ENCODE peak calls at places on chromosomes 11 and 22, in five cellular contexts. R, I, C, S and U are unnamed samples.

GRCh38 chr11:110425751-110426545 is 3.8 kb upstream of the FDX1 start:
- DNase-seq in S (no peak), C (no peak), I (no peak), R (peak), U (no peak)

GRCh38 chr11:119318240-119319135 is 1.6 kb upstream of the MCAM start:
- DNase-seq in S (peak), C (peak), I (no peak), R (no peak), U (peak)

GRCh38 chr11:45354976-45355705 is 69.0 kb upstream of the SYT13 start:
- DNase-seq in R (peak), I (peak), S (no peak), C (no peak), U (peak)

GRCh38 chr11:66546368-66546965 is at the start of gene ACTN3:
- DNase-seq in R (peak), S (no peak), C (peak), I (peak), U (peak)

GRCh38 chr11:44633641-44634040 is 68.2 kb downstream of the CD82 start:
- DNase-seq in R (no peak), S (no peak), C (no peak), I (peak), U (no peak)

GRCh38 chr11:35622070-35622469 is 3.8 kb downstream of the FJX1 start:
- DNase-seq in S (no peak), C (peak), I (no peak), R (no peak), U (peak)

GRCh38 chr11:40118780-40119179 is 1340.7 kb downstream of the LRRC4C start:
- DNase-seq in R (no peak), C (no peak), I (no peak), S (no peak), U (no peak)

GRCh38 chr11:12017243-12017678 is 8.8 kb upstream of the DKK3 start:
- DNase-seq in R (no peak), I (no peak), C (no peak), S (no peak), U (no peak)

GRCh38 chr11:26557666-26558065 is 14.4 kb downstream of the MUC15 start:
- DNase-seq in I (no peak), R (no peak), C (no peak), S (no peak), U (no peak)

GRCh38 chr11:47905358-47906059 is 57.4 kb upstream of the NUP160 start:
- DNase-seq in I (no peak), C (no peak), R (no peak), S (no peak), U (peak)

GRCh38 chr11:119671561-119672015 is 57.4 kb downstream of the NECTIN1 start:
- DNase-seq in I (no peak), C (no peak), R (no peak), S (no peak), U (no peak)

GRCh38 chr11:113906038-113906437 is 1.4 kb downstream of the HTR3B start:
- DNase-seq in S (no peak), I (peak), C (peak), R (no peak), U (peak)

GRCh38 chr11:494761-495536 is 12.1 kb downstream of the RNH1 start:
- DNase-seq in S (no peak), R (no peak), C (no peak), I (no peak), U (no peak)

GRCh38 chr11:21556936-21557335 is 635.9 kb upstream of the ANO5 start:
- DNase-seq in S (no peak), I (no peak), C (no peak), R (no peak), U (no peak)

GRCh38 chr11:126290887-126291286 is 8.0 kb downstream of the TIRAP start:
- DNase-seq in C (no peak), S (no peak), I (no peak), R (no peak), U (no peak)

GRCh38 chr11:46856605-46857339 is 10.7 kb upstream of the CKAP5 start:
- DNase-seq in R (no peak), S (no peak), C (no peak), I (no peak), U (no peak)

GRCh38 chr11:63023851-63024648 is 8.4 kb upstream of the SLC22A8 start:
- DNase-seq in R (peak), S (no peak), C (peak), I (peak), U (peak)

GRCh38 chr22:37764622-37765021 is 43.1 kb upstream of the GCAT start:
- DNase-seq in C (no peak), I (no peak), R (no peak), S (no peak), U (no peak)

GRCh38 chr11:21460082-21460481 is 732.8 kb upstream of the ANO5 start:
- DNase-seq in S (no peak), I (peak), C (no peak), R (no peak), U (no peak)

GRCh38 chr11:133903056-133903455 is 53.7 kb downstream of the IGSF9B start:
- DNase-seq in R (no peak), I (no peak), C (no peak), S (no peak), U (no peak)

GRCh38 chr11:86669424-86669823 is 3.0 kb downstream of the ME3 start:
- DNase-seq in R (no peak), S (no peak), C (no peak), I (no peak), U (no peak)

GRCh38 chr11:132519226-132519860 is 1013.0 kb downstream of the OPCML start:
- DNase-seq in S (no peak), C (no peak), R (no peak), I (no peak), U (no peak)

GRCh38 chr11:118401880-118402590 is 629 bp downstream of the ATP5MG start:
- DNase-seq in R (no peak), I (peak), C (peak), S (no peak), U (peak)

GRCh38 chr22:43796567-43796966 is 15.5 kb downstream of the EFCAB6 start:
- DNase-seq in I (peak), S (no peak), C (no peak), R (no peak), U (peak)

GRCh38 chr11:111788464-111788863 is 22.3 kb upstream of the PPP2R1B start:
- DNase-seq in I (no peak), C (no peak), R (no peak), S (no peak), U (no peak)
- H3K27ac ChIP-seq in I (no peak), C (no peak), R (no peak), S (no peak), U (no peak)

GRCh38 chr11:61009392-61010275 is 38.2 kb downstream of the CD6 start:
- DNase-seq in S (no peak), C (no peak), R (no peak), I (no peak), U (no peak)
- H3K4me2 ChIP-seq in S (no peak), C (no peak), R (no peak), I (no peak), U (no peak)

GRCh38 chr11:74686792-74687191 is 44.4 kb downstream of the CHRDL2 start:
- DNase-seq in S (no peak), I (no peak), R (no peak), C (no peak), U (no peak)
- TF ChIP-seq JUNB in S (no peak), I (no peak), R (no peak), C (no peak), U (no peak)

DNA sequence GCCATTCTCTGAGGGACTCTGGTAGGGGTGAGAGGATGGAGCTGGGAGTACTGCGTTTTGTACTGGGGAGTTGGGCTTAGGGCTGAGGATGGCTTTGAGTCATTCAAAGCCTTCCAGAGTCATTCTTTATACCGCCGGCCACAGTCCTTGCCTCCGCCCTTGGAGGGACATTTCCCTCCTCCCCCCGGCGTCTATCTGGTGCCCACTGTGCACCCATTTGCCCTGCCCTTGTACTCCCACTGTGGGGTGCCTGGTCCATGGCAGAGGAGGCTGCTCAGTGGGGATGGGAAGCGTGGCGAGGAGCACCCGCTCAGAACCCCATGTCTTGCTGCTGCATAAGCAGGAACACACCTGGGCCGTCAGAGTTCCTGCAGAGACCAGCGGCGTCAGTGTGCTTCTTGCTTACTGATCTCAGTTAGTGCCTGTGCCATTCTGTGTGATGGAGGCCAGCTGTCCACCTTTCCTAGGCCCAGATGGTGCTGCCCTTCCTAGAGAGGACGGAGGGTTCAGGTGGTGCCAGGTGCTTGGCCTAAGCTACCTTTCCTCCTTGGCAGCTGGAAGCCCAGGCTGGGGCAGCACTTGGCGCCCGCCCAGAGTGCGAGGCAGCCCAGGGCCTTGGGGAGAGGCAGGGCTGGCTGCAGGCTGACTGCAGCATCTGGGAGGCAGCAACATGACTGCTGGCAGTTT is 23.3 kb upstream of the TMEM191C start:
- DNase-seq in S (no peak), R (no peak), C (no peak), I (no peak), U (no peak)
- H3K27ac ChIP-seq in S (no peak), R (no peak), C (peak), I (no peak), U (peak)

GRCh38 chr11:123544631-123545375 is 109.6 kb downstream of the SCN3B start:
- DNase-seq in I (no peak), C (no peak), R (no peak), S (no peak), U (no peak)
- H3K4me2 ChIP-seq in I (peak), C (no peak), R (no peak), S (no peak), U (no peak)

DNA sequence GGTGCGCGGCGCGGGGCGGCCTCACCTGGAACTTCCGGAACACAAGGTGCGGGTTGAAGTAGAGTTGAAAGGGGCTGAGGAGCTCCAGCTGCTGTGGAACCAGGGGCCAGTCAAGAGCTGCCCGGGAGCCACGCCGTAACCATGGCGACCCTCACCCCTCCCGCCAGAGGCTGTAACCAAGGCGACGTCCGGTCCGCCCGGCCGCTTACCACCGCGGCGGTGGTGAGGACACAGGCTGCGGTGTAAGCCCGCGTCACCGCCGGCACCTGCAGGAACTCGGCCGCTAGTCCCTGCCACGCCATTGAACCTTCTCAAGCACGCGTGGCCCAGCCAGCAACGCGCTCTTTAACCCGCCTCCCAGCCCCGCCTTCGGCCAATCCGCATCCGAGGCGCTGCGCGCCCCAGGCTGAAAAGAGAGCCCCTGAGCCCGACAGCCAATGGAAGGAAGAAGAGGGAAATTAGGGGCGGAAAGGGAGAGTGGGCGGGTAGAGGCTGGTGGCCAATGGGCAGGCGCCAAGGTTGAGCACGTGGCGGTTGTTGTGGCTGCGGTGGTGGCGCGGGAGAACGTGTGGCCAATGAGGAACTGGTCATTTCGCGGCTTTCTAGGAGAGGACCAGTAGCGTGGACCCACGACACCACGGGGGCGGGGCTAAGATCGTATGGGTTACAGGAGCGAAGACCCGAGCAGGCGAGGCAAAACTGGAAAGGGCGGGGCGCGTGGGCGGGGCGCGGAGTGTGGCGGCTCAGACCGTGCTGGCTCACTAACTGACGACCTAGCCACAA is at the start of gene DERL3:
- DNase-seq in I (peak), C (no peak), S (peak), R (peak), U (peak)
- TF ChIP-seq JUNB in I (no peak), C (no peak), S (no peak), R (no peak), U (no peak)

DNA sequence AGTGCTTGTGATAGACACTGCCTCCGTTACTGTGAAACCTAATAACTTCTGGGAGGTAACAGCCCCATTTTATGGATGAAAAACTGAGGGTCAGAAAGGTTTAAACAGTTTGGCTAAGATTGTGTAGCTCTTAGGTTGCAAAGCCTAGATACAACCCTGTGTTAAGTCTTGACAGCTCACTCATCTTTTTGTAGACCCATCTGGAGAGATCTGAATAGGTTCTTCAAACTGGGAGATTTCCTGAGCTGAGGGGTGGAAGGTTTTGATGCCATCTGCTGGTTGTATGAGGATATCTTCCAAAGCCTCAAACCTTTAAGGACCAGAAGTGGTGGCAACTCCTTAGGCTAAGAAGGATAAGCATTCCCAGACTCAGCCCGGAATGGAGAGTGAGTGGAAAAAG is 8.3 kb downstream of the YPEL4 start:
- DNase-seq in C (peak), R (peak), S (no peak), I (peak), U (peak)
- H3K27ac ChIP-seq in C (no peak), R (no peak), S (no peak), I (no peak), U (no peak)

GRCh38 chr22:31148953-31149627 is 8.8 kb upstream of the PLA2G3 start:
- DNase-seq in S (no peak), C (peak), I (peak), R (peak), U (peak)
- H3K4me2 ChIP-seq in S (no peak), C (peak), I (no peak), R (no peak), U (no peak)